ENCODE peak calls at places on chromosomes 12 and 14, in seven cellular contexts. Q, Z, U, N, M, E and F are unnamed samples.

GRCh38 chr14:101562659-101563351 is 1.5 kb downstream of the DIO3 start:
- DNase-seq in U (no peak), Q (no peak), E (no peak), M (no peak), N (no peak), Z (no peak), F (no peak)

GRCh38 chr12:3458041-3458440 is 33.0 kb upstream of the PRMT8 start:
- DNase-seq in E (no peak), Q (peak; percentile 50), N (no peak), M (no peak), Z (no peak), U (no peak), F (no peak)

GRCh38 chr14:76863724-76864407 is 37.7 kb downstream of the LRRC74A start:
- DNase-seq in Z (no peak), Q (no peak), M (no peak), U (peak; percentile 13), N (peak; percentile 43), E (peak; percentile 19), F (peak; percentile 24)

GRCh38 chr14:37093364-37093763 is 79.0 kb downstream of the SLC25A21 start:
- DNase-seq in Q (no peak), N (no peak), M (no peak), U (no peak), Z (no peak), E (no peak), F (no peak)

GRCh38 chr12:106080111-106080732 is 58.5 kb downstream of the NUAK1 start:
- DNase-seq in U (no peak), M (no peak), E (no peak), Z (no peak), N (peak; percentile 65), Q (no peak), F (peak; percentile 24)

GRCh38 chr12:75592086-75592485 is 80.7 kb upstream of the KRR1 start:
- DNase-seq in Z (no peak), N (no peak), M (no peak), U (no peak), Q (no peak), E (no peak), F (no peak)

GRCh38 chr12:131799828-131800593 is 28.2 kb upstream of the MMP17 start:
- DNase-seq in E (no peak), Z (no peak), N (no peak), M (no peak), Q (no peak), U (no peak), F (no peak)

GRCh38 chr12:12686472-12686871 is 9.5 kb downstream of the GPR19 start:
- DNase-seq in Q (no peak), U (no peak), E (no peak), N (no peak), M (no peak), Z (no peak), F (no peak)

GRCh38 chr12:80632835-80633234 is 74.6 kb upstream of the MYF6 start:
- DNase-seq in Z (peak; percentile 56), M (no peak), E (peak; percentile 23), Q (no peak), U (no peak), N (no peak), F (no peak)

GRCh38 chr14:98173291-98173690 is 1098.7 kb downstream of the BCL11B start:
- DNase-seq in N (no peak), Q (no peak), Z (no peak), E (no peak), U (no peak), M (no peak), F (no peak)

GRCh38 chr12:45543887-45544286 is 185.6 kb upstream of the ARID2 start:
- DNase-seq in E (peak; percentile 53), Q (peak; percentile 80), Z (peak; percentile 23), U (peak; percentile 56), N (peak; percentile 79), M (peak; percentile 71), F (no peak)

GRCh38 chr12:53994691-53995310 is 5.2 kb upstream of the HOXC9 start:
- DNase-seq in Z (no peak), N (no peak), M (peak; percentile 65), U (no peak), E (no peak), Q (no peak), F (no peak)
- TF ChIP-seq EZH2 in Z (peak; percentile 90), N (peak; percentile 97), M (no peak), U (peak; percentile 76), E (no peak), Q (no peak), F (no peak)

GRCh38 chr12:32399373-32400113 is at the start of gene FGD4:
- DNase-seq in E (peak; percentile 69), Q (peak; percentile 72), U (no peak), Z (peak; percentile 66), M (peak; percentile 83), N (peak; percentile 92), F (no peak)
- TF ChIP-seq POLR2AphosphoS5 in E (no peak), Q (peak; percentile 81), U (no peak), Z (peak; percentile 63), M (no peak), N (peak; percentile 44), F (no peak)

GRCh38 chr12:126268222-126268621 is 1203.0 kb downstream of the AACS start:
- DNase-seq in Q (no peak), U (no peak), E (no peak), N (no peak), Z (no peak), M (no peak), F (no peak)

GRCh38 chr12:126258190-126258589 is 1193.0 kb downstream of the AACS start:
- DNase-seq in U (no peak), N (no peak), M (no peak), Z (no peak), Q (no peak), E (no peak), F (no peak)

GRCh38 chr12:126262829-126263228 is 1197.6 kb downstream of the AACS start:
- DNase-seq in Q (no peak), M (no peak), Z (no peak), U (no peak), N (no peak), E (no peak), F (no peak)
- H3K9ac ChIP-seq in Q (no peak overlapping the region), M (no peak overlapping the region), Z (no peak overlapping the region), U (no peak overlapping the region), N (no peak overlapping the region), E (no peak overlapping the region), F (no peak overlapping the region)

DNA sequence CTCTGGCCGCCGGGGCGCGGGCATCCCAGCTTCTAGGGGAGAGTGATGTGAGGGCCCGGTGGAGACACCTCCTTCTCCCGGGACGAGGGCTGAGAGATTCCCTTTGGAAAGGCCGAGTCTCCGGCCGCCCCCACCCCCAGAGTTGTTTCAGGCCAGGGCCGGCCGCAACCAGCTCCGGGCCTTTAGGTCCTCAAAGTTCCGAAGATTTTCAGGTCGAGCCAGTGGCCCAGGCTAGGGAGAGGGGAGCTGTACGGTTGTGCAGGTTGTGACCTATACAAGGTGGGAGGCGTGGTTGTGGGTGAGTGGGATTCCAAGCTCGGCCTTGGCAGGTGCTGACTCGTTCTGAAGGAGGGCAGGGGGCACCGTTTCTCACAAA is 18.4 kb upstream of the ANKRD33 start:
- DNase-seq in E (no peak), Z (no peak), Q (no peak), U (no peak), N (no peak), M (no peak), F (no peak)
- TF ChIP-seq EZH2 in E (no peak), Z (no peak), Q (no peak), U (no peak), N (no peak), M (no peak), F (no peak)

GRCh38 chr12:92434607-92435025 is 268.2 kb upstream of the PLEKHG7 start:
- DNase-seq in N (no peak), M (no peak), E (no peak), Z (no peak), U (no peak), Q (no peak), F (no peak)
- TF ChIP-seq POLR2AphosphoS5 in N (no peak), M (no peak), E (no peak), Z (no peak), U (no peak), Q (no peak), F (no peak)

GRCh38 chr12:68364893-68365725 is 32.9 kb upstream of the MDM1 start:
- DNase-seq in Z (no peak), N (peak; percentile 90), Q (peak; percentile 57), U (peak; percentile 97), E (peak; percentile 72), M (peak; percentile 93), F (peak; percentile 26)
- H3K9ac ChIP-seq in Z (no peak overlapping the region), N (peak overlapping the region; percentile 42), Q (peak overlapping the region; percentile 48), U (peak overlapping the region; percentile 75), E (peak overlapping the region; percentile 45), M (peak overlapping the region; percentile 67), F (peak overlapping the region; percentile 52)